ENCODE peak calls at places on chromosomes 6 and 20, in nine cellular contexts. M is activated T-cell treated with anti-CD3 and anti-CD28 coated beads for 1 hour; E is Daoy; S is mesendoderm; Y is NCI-H1092 treated with DMSO at 0.1 percent for 48 hours; T is breast epithelium; Z is neural crest cell; O is NCI-H187; N is activated CD8-positive, alpha-beta memory T cell treated with anti-CD3 and anti-CD28 coated beads for 48 hours. Q is an unnamed sample.

GRCh38 chr20:51037499-51038110 is 14.7 kb upstream of the KCNG1 start:
- DNase-seq in N (no peak), Y (peak), O (no peak), Z (no peak), T (no peak), M (no peak), E (no peak), S (no peak), Q (no peak)

GRCh38 chr6:31580807-31581437 is 1.3 kb downstream of the LTB start:
- DNase-seq in N (peak), E (peak), M (peak), O (peak), Z (peak), Y (peak), S (peak), T (peak), Q (peak)

GRCh38 chr6:4607793-4608192 is 168.4 kb upstream of the CDYL start:
- DNase-seq in N (no peak), Z (no peak), M (no peak), E (peak), O (no peak), S (peak), T (no peak), Y (no peak), Q (no peak)

GRCh38 chr6:150079604-150080003 is 10.7 kb upstream of the ULBP3 start:
- DNase-seq in O (no peak), Z (no peak), Y (peak), N (no peak), E (peak), S (peak), M (no peak), T (no peak), Q (no peak)

GRCh38 chr20:22827916-22828315 is 207.2 kb upstream of the SSTR4 start:
- DNase-seq in N (no peak), T (no peak), S (no peak), E (no peak), O (no peak), M (no peak), Y (no peak), Z (no peak), Q (no peak)

GRCh38 chr6:17705428-17705777 is 1.3 kb downstream of the NUP153 start:
- DNase-seq in Z (no peak), Y (peak), M (no peak), S (peak), O (no peak), N (no peak), E (peak), T (no peak), Q (no peak)

GRCh38 chr6:68776382-68776781 is 141.3 kb downstream of the ADGRB3 start:
- DNase-seq in O (no peak), S (no peak), M (no peak), Y (peak), N (no peak), T (no peak), Z (no peak), E (no peak), Q (no peak)

GRCh38 chr6:117338567-117338966 is 73.2 kb downstream of the VGLL2 start:
- DNase-seq in E (peak), Y (no peak), T (no peak), M (no peak), Z (no peak), N (no peak), O (no peak), S (no peak), Q (no peak)

GRCh38 chr20:32808438-32808837 is 11.3 kb upstream of the MAPRE1 start:
- DNase-seq in N (no peak), S (no peak), T (no peak), Y (no peak), O (no peak), E (no peak), Z (no peak), M (no peak), Q (no peak)

GRCh38 chr6:15364401-15365037 is 118.7 kb downstream of the JARID2 start:
- DNase-seq in E (no peak), N (no peak), M (no peak), S (no peak), T (no peak), O (no peak), Z (no peak), Y (no peak), Q (no peak)

GRCh38 chr6:42194056-42194455 is 700 bp downstream of the GUCA1B start:
- DNase-seq in T (no peak), Y (no peak), O (no peak), M (no peak), E (no peak), S (no peak), N (no peak), Z (no peak), Q (no peak)

GRCh38 chr6:39090036-39090435 is 24.9 kb downstream of the SAYSD1 start:
- DNase-seq in N (no peak), Y (no peak), S (no peak), T (no peak), O (no peak), M (no peak), Z (no peak), E (no peak), Q (no peak)

GRCh38 chr6:145118224-145118623 is 617.1 kb downstream of the EPM2A start:
- DNase-seq in N (no peak), M (no peak), S (no peak), Y (no peak), Z (no peak), T (no peak), E (no peak), O (no peak), Q (no peak)

GRCh38 chr6:52020961-52021570 is 66.3 kb downstream of the PKHD1 start:
- DNase-seq in T (no peak), E (peak), Z (no peak), N (no peak), Y (no peak), O (no peak), M (no peak), S (peak), Q (no peak)

GRCh38 chr6:22784611-22785010 is 215.2 kb downstream of the HDGFL1 start:
- DNase-seq in O (no peak), E (no peak), S (peak), M (no peak), Y (no peak), Z (peak), T (no peak), N (no peak), Q (peak)

Q was measured in mesothelial cell of epicardium.